ENCODE peak calls at places on chromosomes 5 and 9, in eight cellular contexts. One of them, this sample, is unnamed.

GRCh38 chr5:157371655-157372471 is 88.2 kb upstream of the NIPAL4 start:
- DNase-seq in lung: no peak
- DNase-seq in nephron progenitor cell: no peak
- DNase-seq in fibroblast of pulmonary artery: no peak
- DNase-seq in kidney: no peak
- DNase-seq in left ventricle myocardium inferior: no peak
- DNase-seq in Calu3: no peak
- DNase-seq in CD8-positive, alpha-beta T cell: no peak
- DNase-seq in this sample: no peak

GRCh38 chr5:122844916-122845252 is 529 bp upstream of the SNX24 start:
- DNase-seq in lung: no peak
- DNase-seq in nephron progenitor cell: no peak
- DNase-seq in fibroblast of pulmonary artery: no peak
- DNase-seq in kidney: no peak
- DNase-seq in left ventricle myocardium inferior: no peak
- DNase-seq in Calu3: no peak
- DNase-seq in CD8-positive, alpha-beta T cell: no peak
- DNase-seq in this sample: no peak

GRCh38 chr9:98773721-98774120 is 22.6 kb downstream of the ANKS6 start:
- DNase-seq in lung: no peak
- DNase-seq in nephron progenitor cell: no peak
- DNase-seq in fibroblast of pulmonary artery: no peak
- DNase-seq in kidney: no peak
- DNase-seq in left ventricle myocardium inferior: no peak
- DNase-seq in Calu3: no peak
- DNase-seq in CD8-positive, alpha-beta T cell: no peak
- DNase-seq in this sample: peak; percentile 74

GRCh38 chr5:33794550-33795300 is 97.1 kb downstream of the ADAMTS12 start:
- DNase-seq in lung: no peak
- DNase-seq in nephron progenitor cell: no peak
- DNase-seq in fibroblast of pulmonary artery: peak; percentile 65
- DNase-seq in kidney: no peak
- DNase-seq in left ventricle myocardium inferior: no peak
- DNase-seq in Calu3: no peak
- DNase-seq in CD8-positive, alpha-beta T cell: no peak
- DNase-seq in this sample: no peak

GRCh38 chr9:83327323-83327722 is 210.9 kb downstream of the FRMD3 start:
- DNase-seq in lung: no peak
- DNase-seq in nephron progenitor cell: no peak
- DNase-seq in fibroblast of pulmonary artery: no peak
- DNase-seq in kidney: no peak
- DNase-seq in left ventricle myocardium inferior: no peak
- DNase-seq in Calu3: no peak
- DNase-seq in CD8-positive, alpha-beta T cell: no peak
- DNase-seq in this sample: no peak

GRCh38 chr5:20248102-20248501 is 260.1 kb upstream of the CDH18 start:
- DNase-seq in lung: no peak
- DNase-seq in nephron progenitor cell: no peak
- DNase-seq in fibroblast of pulmonary artery: no peak
- DNase-seq in kidney: no peak
- DNase-seq in left ventricle myocardium inferior: no peak
- DNase-seq in Calu3: no peak
- DNase-seq in CD8-positive, alpha-beta T cell: no peak
- DNase-seq in this sample: no peak

GRCh38 chr9:14198544-14199510 is 115.1 kb downstream of the NFIB start:
- DNase-seq in lung: no peak
- DNase-seq in nephron progenitor cell: no peak
- DNase-seq in fibroblast of pulmonary artery: peak; percentile 66
- DNase-seq in kidney: no peak
- DNase-seq in left ventricle myocardium inferior: peak; percentile 71
- DNase-seq in Calu3: no peak
- DNase-seq in CD8-positive, alpha-beta T cell: no peak
- DNase-seq in this sample: no peak

GRCh38 chr5:95741458-95741857 is 10.3 kb downstream of the RHOBTB3 start:
- DNase-seq in lung: no peak
- DNase-seq in nephron progenitor cell: no peak
- DNase-seq in fibroblast of pulmonary artery: no peak
- DNase-seq in kidney: no peak
- DNase-seq in left ventricle myocardium inferior: no peak
- DNase-seq in Calu3: no peak
- DNase-seq in CD8-positive, alpha-beta T cell: no peak
- DNase-seq in this sample: no peak

GRCh38 chr9:16575878-16576245 is 294.6 kb downstream of the BNC2 start:
- DNase-seq in lung: no peak
- DNase-seq in nephron progenitor cell: no peak
- DNase-seq in fibroblast of pulmonary artery: peak; percentile 31
- DNase-seq in kidney: no peak
- DNase-seq in left ventricle myocardium inferior: no peak
- DNase-seq in Calu3: no peak
- DNase-seq in CD8-positive, alpha-beta T cell: no peak
- DNase-seq in this sample: no peak

GRCh38 chr9:16572005-16572727 is 298.3 kb downstream of the BNC2 start:
- DNase-seq in lung: no peak
- DNase-seq in nephron progenitor cell: no peak
- DNase-seq in fibroblast of pulmonary artery: no peak
- DNase-seq in kidney: no peak
- DNase-seq in left ventricle myocardium inferior: no peak
- DNase-seq in Calu3: no peak
- DNase-seq in CD8-positive, alpha-beta T cell: no peak
- DNase-seq in this sample: no peak

GRCh38 chr9:16571127-16571848 is 299.2 kb downstream of the BNC2 start:
- DNase-seq in lung: no peak
- DNase-seq in nephron progenitor cell: no peak
- DNase-seq in fibroblast of pulmonary artery: no peak
- DNase-seq in kidney: no peak
- DNase-seq in left ventricle myocardium inferior: no peak
- DNase-seq in Calu3: no peak
- DNase-seq in CD8-positive, alpha-beta T cell: no peak
- DNase-seq in this sample: no peak

GRCh38 chr9:16579872-16580432 is 290.5 kb downstream of the BNC2 start:
- DNase-seq in lung: no peak
- DNase-seq in nephron progenitor cell: no peak
- DNase-seq in fibroblast of pulmonary artery: no peak
- DNase-seq in kidney: no peak
- DNase-seq in left ventricle myocardium inferior: no peak
- DNase-seq in Calu3: no peak
- DNase-seq in CD8-positive, alpha-beta T cell: no peak
- DNase-seq in this sample: no peak

DNA sequence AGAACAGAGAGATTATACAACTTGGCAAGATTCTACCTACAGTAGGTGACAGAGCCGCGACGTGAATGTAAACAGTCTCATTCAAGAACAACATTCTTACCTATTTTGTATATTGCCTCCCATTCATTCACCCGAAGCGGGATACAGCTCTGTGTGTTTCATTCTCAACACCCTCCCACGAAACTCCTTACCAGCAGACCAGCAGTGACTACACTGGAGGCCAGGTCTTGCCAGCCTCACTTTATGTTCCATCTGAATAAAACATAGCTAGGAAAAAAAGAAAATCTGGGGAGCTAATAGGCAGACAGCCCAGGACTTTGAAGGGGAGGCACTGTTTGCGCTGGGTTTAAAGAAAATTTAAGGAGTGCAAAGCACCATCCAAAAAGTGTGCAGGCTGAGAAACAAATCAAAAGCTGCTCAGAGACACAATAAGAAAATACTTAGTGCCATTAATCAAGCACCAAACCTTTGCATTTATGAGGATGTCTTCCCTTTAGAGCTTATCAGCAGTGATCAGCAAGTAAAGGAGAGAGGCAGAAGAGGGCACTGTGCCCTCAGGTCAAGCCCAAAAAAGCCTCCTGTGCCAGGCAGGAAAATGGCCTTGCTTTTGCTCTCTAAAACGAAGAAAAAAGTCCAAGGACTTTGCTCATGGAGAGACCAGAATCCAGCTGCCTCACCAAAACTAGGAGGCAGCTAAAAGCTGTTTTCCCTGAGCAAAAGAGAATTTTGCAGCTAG is 295.2 kb downstream of the BNC2 start:
- DNase-seq in lung: no peak
- DNase-seq in nephron progenitor cell: no peak
- DNase-seq in fibroblast of pulmonary artery: peak; percentile 25
- DNase-seq in kidney: no peak
- DNase-seq in left ventricle myocardium inferior: no peak
- DNase-seq in Calu3: no peak
- DNase-seq in CD8-positive, alpha-beta T cell: no peak
- DNase-seq in this sample: no peak
- TF ChIP-seq CTCF in lung: no peak
- TF ChIP-seq CTCF in nephron progenitor cell: no peak
- TF ChIP-seq CTCF in fibroblast of pulmonary artery: peak; percentile 4
- TF ChIP-seq CTCF in kidney: peak; percentile 7
- TF ChIP-seq CTCF in left ventricle myocardium inferior: no peak
- TF ChIP-seq CTCF in Calu3: no peak
- TF ChIP-seq CTCF in CD8-positive, alpha-beta T cell: no peak
- TF ChIP-seq CTCF in this sample: peak; percentile 56

DNA sequence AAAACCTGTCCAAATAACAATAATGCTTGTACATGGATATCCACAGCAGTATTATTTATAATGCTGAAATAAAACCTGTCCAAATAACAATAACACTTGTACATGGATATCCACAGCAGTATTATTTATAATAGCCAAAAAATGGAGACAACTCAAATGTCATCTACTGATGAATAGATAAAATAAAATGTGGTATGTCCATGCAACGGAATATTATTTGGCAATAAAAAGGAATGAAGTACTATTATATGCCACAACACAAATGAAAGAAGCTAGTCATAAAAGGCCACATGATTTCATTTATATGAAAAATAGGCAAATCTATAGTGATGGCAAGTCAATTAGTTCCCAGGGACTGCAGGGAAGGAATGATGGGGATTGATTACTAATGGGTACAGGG is 31.8 kb upstream of the GRAMD2B start:
- DNase-seq in lung: no peak
- DNase-seq in nephron progenitor cell: no peak
- DNase-seq in fibroblast of pulmonary artery: no peak
- DNase-seq in kidney: no peak
- DNase-seq in left ventricle myocardium inferior: no peak
- DNase-seq in Calu3: no peak
- DNase-seq in CD8-positive, alpha-beta T cell: no peak
- DNase-seq in this sample: no peak
- TF ChIP-seq CTCF in lung: no peak
- TF ChIP-seq CTCF in nephron progenitor cell: no peak
- TF ChIP-seq CTCF in fibroblast of pulmonary artery: no peak
- TF ChIP-seq CTCF in kidney: no peak
- TF ChIP-seq CTCF in left ventricle myocardium inferior: no peak
- TF ChIP-seq CTCF in Calu3: no peak
- TF ChIP-seq CTCF in CD8-positive, alpha-beta T cell: no peak
- TF ChIP-seq CTCF in this sample: no peak

DNA sequence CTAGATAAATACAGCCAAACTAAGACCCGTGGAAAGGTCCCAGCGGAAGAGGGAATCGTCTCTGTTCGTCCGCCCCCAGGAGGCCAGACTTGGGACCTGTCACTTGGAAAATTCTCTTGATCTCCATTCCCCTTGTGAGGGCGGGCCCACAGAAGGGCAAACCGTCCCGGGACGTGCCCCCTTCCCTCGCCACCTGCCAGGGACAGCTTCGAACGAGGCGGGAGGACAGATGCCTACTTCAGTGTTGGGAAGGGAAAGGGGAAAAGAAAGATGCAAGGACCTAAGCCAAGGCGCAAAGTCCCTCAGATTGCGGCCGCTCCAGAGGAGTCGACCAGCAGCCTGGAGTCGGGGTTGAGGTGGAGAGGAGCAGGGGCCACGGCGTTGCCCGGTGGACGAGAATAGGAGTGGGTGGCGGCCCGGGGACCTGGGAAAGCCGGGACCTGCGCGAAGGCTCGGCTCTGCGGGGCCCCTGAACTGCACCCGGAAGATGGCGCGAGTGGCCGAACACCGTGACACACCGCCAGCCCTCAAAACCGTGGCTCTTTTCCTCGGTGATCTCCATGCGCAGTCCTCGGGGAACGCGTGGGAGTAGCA is 4.4 kb upstream of the EBF1 start:
- DNase-seq in lung: no peak
- DNase-seq in nephron progenitor cell: peak; percentile 64
- DNase-seq in fibroblast of pulmonary artery: peak; percentile 34
- DNase-seq in kidney: peak; percentile 64
- DNase-seq in left ventricle myocardium inferior: no peak
- DNase-seq in Calu3: no peak
- DNase-seq in CD8-positive, alpha-beta T cell: no peak
- DNase-seq in this sample: peak; percentile 89
- TF ChIP-seq CTCF in lung: no peak
- TF ChIP-seq CTCF in nephron progenitor cell: peak; percentile 54
- TF ChIP-seq CTCF in fibroblast of pulmonary artery: peak; percentile 31
- TF ChIP-seq CTCF in kidney: no peak
- TF ChIP-seq CTCF in left ventricle myocardium inferior: peak; percentile 48
- TF ChIP-seq CTCF in Calu3: no peak
- TF ChIP-seq CTCF in CD8-positive, alpha-beta T cell: no peak
- TF ChIP-seq CTCF in this sample: peak; percentile 50

GRCh38 chr9:36135791-36136276 is 699 bp upstream of the GLIPR2 start:
- DNase-seq in lung: no peak
- DNase-seq in nephron progenitor cell: no peak
- DNase-seq in fibroblast of pulmonary artery: no peak
- DNase-seq in kidney: no peak
- DNase-seq in left ventricle myocardium inferior: no peak
- DNase-seq in Calu3: no peak
- DNase-seq in CD8-positive, alpha-beta T cell: no peak
- DNase-seq in this sample: peak; percentile 93

GRCh38 chr9:36136894-36137391 is 410 bp downstream of the GLIPR2 start:
- DNase-seq in lung: no peak
- DNase-seq in nephron progenitor cell: peak; percentile 47
- DNase-seq in fibroblast of pulmonary artery: no peak
- DNase-seq in kidney: no peak
- DNase-seq in left ventricle myocardium inferior: no peak
- DNase-seq in Calu3: no peak
- DNase-seq in CD8-positive, alpha-beta T cell: no peak
- DNase-seq in this sample: peak; percentile 73

GRCh38 chr9:36137392-36138004 is 965 bp downstream of the GLIPR2 start:
- DNase-seq in lung: no peak
- DNase-seq in nephron progenitor cell: peak; percentile 33
- DNase-seq in fibroblast of pulmonary artery: peak; percentile 25
- DNase-seq in kidney: no peak
- DNase-seq in left ventricle myocardium inferior: no peak
- DNase-seq in Calu3: no peak
- DNase-seq in CD8-positive, alpha-beta T cell: no peak
- DNase-seq in this sample: peak; percentile 68

GRCh38 chr9:36134761-36135505 is 1.6 kb upstream of the GLIPR2 start:
- DNase-seq in lung: no peak
- DNase-seq in nephron progenitor cell: no peak
- DNase-seq in fibroblast of pulmonary artery: no peak
- DNase-seq in kidney: no peak
- DNase-seq in left ventricle myocardium inferior: no peak
- DNase-seq in Calu3: no peak
- DNase-seq in CD8-positive, alpha-beta T cell: peak; percentile 42
- DNase-seq in this sample: no peak

DNA sequence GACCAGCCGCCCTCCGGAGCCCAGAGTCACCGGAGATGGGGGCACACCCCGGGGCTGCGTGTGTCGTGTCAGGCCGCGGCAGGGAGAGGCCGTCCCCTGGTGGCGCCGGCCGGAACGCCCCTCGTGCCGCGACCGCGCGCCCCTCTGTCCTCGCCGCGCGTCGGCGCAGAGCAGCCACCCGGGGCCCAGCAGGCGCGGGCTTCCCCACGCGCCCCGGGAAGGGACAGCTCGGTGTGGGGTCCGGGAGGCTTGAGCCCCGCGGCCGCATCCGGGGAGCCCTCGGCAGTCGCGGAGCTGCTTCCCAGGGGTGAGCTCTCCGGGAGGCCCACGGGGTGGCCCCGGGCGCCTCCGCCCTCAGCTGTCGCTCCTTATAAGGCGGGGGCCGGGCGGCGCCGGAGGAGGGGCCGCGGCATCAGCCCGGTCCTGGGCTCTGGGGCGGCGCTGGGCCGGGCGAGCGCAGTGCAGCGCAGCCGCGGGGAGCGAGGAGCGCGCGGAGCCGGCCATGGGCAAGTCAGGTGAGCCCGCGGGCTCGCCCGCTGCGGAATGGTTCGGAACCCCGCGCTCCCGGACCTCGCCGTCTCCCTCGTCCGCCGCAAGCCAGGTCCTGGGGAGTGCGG is at the start of gene GLIPR2:
- DNase-seq in lung: peak; percentile 80
- DNase-seq in nephron progenitor cell: peak; percentile 72
- DNase-seq in fibroblast of pulmonary artery: peak; percentile 70
- DNase-seq in kidney: peak; percentile 93
- DNase-seq in left ventricle myocardium inferior: peak; percentile 83
- DNase-seq in Calu3: peak; percentile 23
- DNase-seq in CD8-positive, alpha-beta T cell: peak; percentile 84
- DNase-seq in this sample: no peak
- TF ChIP-seq CTCF in lung: no peak
- TF ChIP-seq CTCF in nephron progenitor cell: peak; percentile 41
- TF ChIP-seq CTCF in fibroblast of pulmonary artery: no peak
- TF ChIP-seq CTCF in kidney: no peak
- TF ChIP-seq CTCF in left ventricle myocardium inferior: peak; percentile 36
- TF ChIP-seq CTCF in Calu3: no peak
- TF ChIP-seq CTCF in CD8-positive, alpha-beta T cell: peak; percentile 26
- TF ChIP-seq CTCF in this sample: peak; percentile 66

This sample was measured in chondrocyte.